ENCODE peak calls at places on chromosomes 4 and X, in four cellular contexts. One of them, this sample, is unnamed.

GRCh38 chr4:7701866-7702649 is 237.6 kb downstream of the AFAP1 start:
- DNase-seq in thyroid gland: no peak
- DNase-seq in PC-9: no peak
- DNase-seq in GM13976: no peak
- DNase-seq in this sample: no peak

GRCh38 chr4:63296773-63297172 is 1112.5 kb downstream of the TECRL start:
- DNase-seq in PC-9: no peak
- DNase-seq in GM13976: no peak
- DNase-seq in thyroid gland: no peak
- DNase-seq in this sample: peak

GRCh38 chr4:23463071-23463470 is 426.8 kb downstream of the PPARGC1A start:
- DNase-seq in GM13976: no peak
- DNase-seq in thyroid gland: no peak
- DNase-seq in PC-9: no peak
- DNase-seq in this sample: no peak

GRCh38 chr4:74005528-74005927 is 7.1 kb upstream of the CXCL5 start:
- DNase-seq in PC-9: no peak
- DNase-seq in thyroid gland: no peak
- DNase-seq in GM13976: no peak
- DNase-seq in this sample: no peak

GRCh38 chr4:186920486-186920885 is 196.8 kb upstream of the FAT1 start:
- DNase-seq in thyroid gland: no peak
- DNase-seq in GM13976: no peak
- DNase-seq in PC-9: no peak
- DNase-seq in this sample: no peak

GRCh38 chrX:42143866-42144592 is 220.7 kb upstream of the CASK start:
- DNase-seq in GM13976: no peak
- DNase-seq in PC-9: no peak
- DNase-seq in thyroid gland: no peak
- DNase-seq in this sample: no peak

GRCh38 chrX:119040432-119040831 is 32.4 kb upstream of the CT47C1 start:
- DNase-seq in PC-9: no peak
- DNase-seq in GM13976: no peak
- DNase-seq in thyroid gland: no peak
- DNase-seq in this sample: no peak

GRCh38 chr4:134708026-134708425 is 506.4 kb upstream of the PABPC4L start:
- DNase-seq in PC-9: no peak
- DNase-seq in GM13976: no peak
- DNase-seq in thyroid gland: no peak
- DNase-seq in this sample: no peak

GRCh38 chrX:122475306-122475705 is 708.8 kb upstream of the GRIA3 start:
- DNase-seq in GM13976: no peak
- DNase-seq in PC-9: no peak
- DNase-seq in thyroid gland: no peak
- DNase-seq in this sample: no peak

GRCh38 chrX:84729809-84730208 is 227.6 kb upstream of the HDX start:
- DNase-seq in GM13976: peak
- DNase-seq in PC-9: peak
- DNase-seq in thyroid gland: no peak
- DNase-seq in this sample: peak

GRCh38 chr4:77959566-77960338 is 97.1 kb downstream of the MRPL1 start:
- DNase-seq in thyroid gland: no peak
- DNase-seq in PC-9: no peak
- DNase-seq in GM13976: peak
- DNase-seq in this sample: peak

GRCh38 chr4:55440786-55441185 is 45.0 kb downstream of the TMEM165 start:
- DNase-seq in thyroid gland: no peak
- DNase-seq in PC-9: no peak
- DNase-seq in GM13976: no peak
- DNase-seq in this sample: no peak

GRCh38 chrX:70494441-70494840 is 49.8 kb downstream of the DLG3 start:
- DNase-seq in thyroid gland: no peak
- DNase-seq in GM13976: no peak
- DNase-seq in PC-9: no peak
- DNase-seq in this sample: no peak

GRCh38 chr4:150518559-150518958 is 63.4 kb upstream of the MAB21L2 start:
- DNase-seq in PC-9: no peak
- DNase-seq in thyroid gland: no peak
- DNase-seq in GM13976: no peak
- DNase-seq in this sample: no peak

GRCh38 chrX:57964975-57965374 is 54.7 kb upstream of the ZXDA start:
- DNase-seq in thyroid gland: no peak
- DNase-seq in GM13976: no peak
- DNase-seq in PC-9: no peak
- DNase-seq in this sample: no peak

GRCh38 chrX:69618803-69619202 is 2.9 kb downstream of the EDA start:
- DNase-seq in GM13976: no peak
- DNase-seq in PC-9: no peak
- DNase-seq in thyroid gland: peak
- DNase-seq in this sample: peak

GRCh38 chr4:113106076-113106475 is 56.6 kb downstream of the ANK2 start:
- DNase-seq in GM13976: peak
- DNase-seq in PC-9: no peak
- DNase-seq in thyroid gland: no peak
- DNase-seq in this sample: peak

GRCh38 chr4:55485821-55486220 is 60.9 kb downstream of the CLOCK start:
- DNase-seq in thyroid gland: no peak
- DNase-seq in GM13976: no peak
- DNase-seq in PC-9: no peak
- DNase-seq in this sample: no peak

GRCh38 chr4:183314806-183315205 is 5.3 kb downstream of the CLDN22 start:
- DNase-seq in GM13976: no peak
- DNase-seq in PC-9: no peak
- DNase-seq in thyroid gland: no peak
- DNase-seq in this sample: no peak

GRCh38 chr4:74374561-74375327 is 9.8 kb downstream of the EREG start:
- DNase-seq in PC-9: peak
- DNase-seq in GM13976: no peak
- DNase-seq in thyroid gland: no peak
- DNase-seq in this sample: no peak

GRCh38 chr4:7960790-7961655 is 21.4 kb upstream of the AFAP1 start:
- DNase-seq in GM13976: peak
- DNase-seq in PC-9: peak
- DNase-seq in thyroid gland: no peak
- DNase-seq in this sample: no peak

GRCh38 chrX:84168095-84168494 is 19.9 kb downstream of the RPS6KA6 start:
- DNase-seq in GM13976: no peak
- DNase-seq in thyroid gland: no peak
- DNase-seq in PC-9: peak
- DNase-seq in this sample: no peak

GRCh38 chrX:95716841-95717240 is 967.8 kb upstream of the DIAPH2 start:
- DNase-seq in GM13976: no peak
- DNase-seq in thyroid gland: no peak
- DNase-seq in PC-9: no peak
- DNase-seq in this sample: no peak

GRCh38 chrX:135421932-135422809 is at the start of gene SMIM10L2A:
- DNase-seq in PC-9: no peak
- DNase-seq in thyroid gland: no peak
- DNase-seq in GM13976: no peak
- DNase-seq in this sample: no peak

GRCh38 chr4:8021796-8022195 is 82.1 kb upstream of the AFAP1 start:
- DNase-seq in GM13976: no peak
- DNase-seq in PC-9: no peak
- DNase-seq in thyroid gland: no peak
- DNase-seq in this sample: no peak

GRCh38 chrX:16267431-16267830 is 100.2 kb downstream of the MAGEB17 start:
- DNase-seq in thyroid gland: no peak
- DNase-seq in PC-9: no peak
- DNase-seq in GM13976: no peak
- DNase-seq in this sample: no peak

GRCh38 chr4:7771541-7772507 is 167.8 kb downstream of the AFAP1 start:
- DNase-seq in PC-9: no peak
- DNase-seq in thyroid gland: no peak
- DNase-seq in GM13976: peak
- DNase-seq in this sample: no peak

GRCh38 chrX:85114171-85114570 is 110.5 kb downstream of the APOOL start:
- DNase-seq in GM13976: no peak
- DNase-seq in thyroid gland: no peak
- DNase-seq in PC-9: no peak
- DNase-seq in this sample: no peak

GRCh38 chr4:52234539-52235174 is 183.6 kb downstream of the SPATA18 start:
- DNase-seq in GM13976: no peak
- DNase-seq in thyroid gland: peak
- DNase-seq in PC-9: no peak
- DNase-seq in this sample: peak

GRCh38 chr4:139214039-139214534 is 37.1 kb upstream of the ELF2 start:
- DNase-seq in PC-9: no peak
- DNase-seq in GM13976: peak
- DNase-seq in thyroid gland: no peak
- DNase-seq in this sample: no peak

GRCh38 chr4:71259911-71260331 is 78.9 kb upstream of the SLC4A4 start:
- DNase-seq in PC-9: no peak
- DNase-seq in thyroid gland: no peak
- DNase-seq in GM13976: no peak
- DNase-seq in this sample: no peak

GRCh38 chr4:5693871-5694270 is 14.5 kb downstream of the EVC2 start:
- DNase-seq in GM13976: no peak
- DNase-seq in thyroid gland: no peak
- DNase-seq in PC-9: no peak
- DNase-seq in this sample: no peak

GRCh38 chr4:26267087-26267486 is 53.7 kb upstream of the RBPJ start:
- DNase-seq in PC-9: no peak
- DNase-seq in thyroid gland: no peak
- DNase-seq in GM13976: no peak
- DNase-seq in this sample: no peak

GRCh38 chr4:140743194-140743931 is 12.8 kb downstream of the TBC1D9 start:
- DNase-seq in GM13976: peak
- DNase-seq in thyroid gland: no peak
- DNase-seq in PC-9: peak
- DNase-seq in this sample: peak

GRCh38 chr4:7971159-7971631 is 31.5 kb upstream of the AFAP1 start:
- DNase-seq in GM13976: no peak
- DNase-seq in thyroid gland: no peak
- DNase-seq in PC-9: no peak
- DNase-seq in this sample: no peak

GRCh38 chr4:154779362-154779947 is 1.6 kb upstream of the RBM46 start:
- DNase-seq in GM13976: peak
- DNase-seq in thyroid gland: no peak
- DNase-seq in PC-9: no peak
- DNase-seq in this sample: no peak

GRCh38 chr4:47705326-47705981 is 132.4 kb downstream of the CORIN start:
- DNase-seq in PC-9: no peak
- DNase-seq in thyroid gland: no peak
- DNase-seq in GM13976: peak
- DNase-seq in this sample: peak